ENCODE peak calls at places on chromosomes 6 and 20, in seven cellular contexts. N is astrocyte of the cerebellum, F is Caco-2, M is testis, E is heart left ventricle, G is GM23338, Q is PC-9. S is an unnamed sample.
A peak's percentile ranks its signal among the peaks of the same experiment; 100 is the strongest.

GRCh38 chr20:31560900-31561598 is 44.0 kb upstream of the ID1 start:
- DNase-seq in M (no peak), Q (peak; percentile 85), G (no peak), E (no peak), N (peak; percentile 93), F (no peak), S (peak; percentile 97)

GRCh38 chr20:44701889-44702288 is 13.3 kb upstream of the CCN5 start:
- DNase-seq in N (no peak), M (no peak), F (no peak), Q (no peak), E (no peak), G (peak; percentile 47), S (no peak)

GRCh38 chr20:49811825-49812462 is 684 bp upstream of the SLC9A8 start:
- DNase-seq in N (peak; percentile 3), F (peak; percentile 31), G (no peak), M (no peak), Q (no peak), E (no peak), S (peak; percentile 51)

GRCh38 chr20:44745560-44746366 is at the start of gene KCNK15:
- DNase-seq in G (peak; percentile 73), M (peak; percentile 69), N (no peak), Q (no peak), F (peak; percentile 74), E (peak; percentile 45), S (no peak)

GRCh38 chr20:13868331-13868730 is 83.5 kb downstream of the NDUFAF5 start:
- DNase-seq in N (no peak), F (no peak), M (no peak), G (no peak), E (no peak), Q (no peak), S (peak; percentile 19)

GRCh38 chr20:41063442-41063841 is 34.8 kb downstream of the TOP1 start:
- DNase-seq in Q (no peak), F (no peak), N (no peak), G (no peak), E (no peak), M (no peak), S (no peak)

GRCh38 chr6:106910999-106911949 is 63.3 kb downstream of the CD24 start:
- DNase-seq in G (no peak), E (no peak), N (no peak), F (no peak), Q (no peak), M (no peak), S (no peak)

GRCh38 chr6:105170066-105170465 is 9.7 kb downstream of the POPDC3 start:
- DNase-seq in F (no peak), M (no peak), N (no peak), E (no peak), Q (no peak), G (no peak), S (no peak)

GRCh38 chr20:45934046-45934586 is 367 bp upstream of the PCIF1 start:
- DNase-seq in F (no peak), Q (peak; percentile 33), E (peak; percentile 74), M (peak; percentile 73), G (peak; percentile 77), N (no peak), S (peak; percentile 48)

GRCh38 chr20:47263502-47264084 is 92.9 kb downstream of the ZMYND8 start:
- DNase-seq in M (no peak), F (no peak), G (no peak), E (no peak), N (no peak), Q (no peak), S (peak; percentile 54)

GRCh38 chr6:16420715-16421461 is 182.5 kb downstream of the GMPR start:
- DNase-seq in Q (no peak), G (peak; percentile 10), N (peak; percentile 60), E (no peak), M (no peak), F (no peak), S (peak; percentile 60)

GRCh38 chr6:105949939-105950582 is 136.1 kb upstream of the PRDM1 start:
- DNase-seq in M (no peak), Q (no peak), G (peak; percentile 72), E (no peak), F (no peak), N (no peak), S (no peak)

GRCh38 chr20:53664121-53664520 is 70.5 kb upstream of the ZNF217 start:
- DNase-seq in G (no peak), M (no peak), E (no peak), F (no peak), Q (no peak), N (no peak), S (no peak)

GRCh38 chr6:44675449-44675848 is 287.9 kb downstream of the CDC5L start:
- DNase-seq in F (no peak), E (no peak), Q (no peak), G (no peak), M (no peak), N (no peak), S (no peak)

GRCh38 chr6:39225946-39226437 is 3.3 kb downstream of the KCNK5 start:
- DNase-seq in G (no peak), N (no peak), E (no peak), M (no peak), F (no peak), Q (no peak), S (no peak)

GRCh38 chr6:39228111-39228971 is 934 bp downstream of the KCNK5 start:
- DNase-seq in N (no peak), Q (no peak), E (no peak), F (no peak), M (no peak), G (no peak), S (no peak)

GRCh38 chr6:39227476-39227875 is 1.8 kb downstream of the KCNK5 start:
- DNase-seq in Q (no peak), F (no peak), G (no peak), N (no peak), M (no peak), E (no peak), S (no peak)

GRCh38 chr6:39225543-39225942 is 3.7 kb downstream of the KCNK5 start:
- DNase-seq in M (no peak), Q (no peak), G (no peak), N (no peak), E (no peak), F (no peak), S (no peak)

GRCh38 chr6:39226606-39227300 is 2.5 kb downstream of the KCNK5 start:
- DNase-seq in E (no peak), F (no peak), N (no peak), G (no peak), M (no peak), Q (no peak), S (no peak)
- H3K4me3 ChIP-seq in E (no peak overlapping the region), F (no peak overlapping the region), N (no peak overlapping the region), G (peak overlapping the region; percentile 93), M (no peak overlapping the region), Q (peak overlapping the region; percentile 96), S (no peak overlapping the region)

GRCh38 chr6:111692327-111693164 is 86.9 kb upstream of the TRAF3IP2 start:
- DNase-seq in G (no peak), Q (no peak), M (no peak), E (peak; percentile 62), N (no peak), F (no peak), S (no peak)

GRCh38 chr6:111689946-111690345 is 84.3 kb upstream of the TRAF3IP2 start:
- DNase-seq in G (no peak), M (no peak), F (no peak), N (no peak), Q (no peak), E (no peak), S (no peak)

GRCh38 chr6:111689419-111689818 is 83.7 kb upstream of the TRAF3IP2 start:
- DNase-seq in G (no peak), Q (no peak), F (no peak), M (no peak), N (no peak), E (no peak), S (no peak)

GRCh38 chr6:111687652-111688051 is 82.0 kb upstream of the TRAF3IP2 start:
- DNase-seq in E (no peak), M (no peak), G (no peak), Q (no peak), N (no peak), F (no peak), S (no peak)

DNA sequence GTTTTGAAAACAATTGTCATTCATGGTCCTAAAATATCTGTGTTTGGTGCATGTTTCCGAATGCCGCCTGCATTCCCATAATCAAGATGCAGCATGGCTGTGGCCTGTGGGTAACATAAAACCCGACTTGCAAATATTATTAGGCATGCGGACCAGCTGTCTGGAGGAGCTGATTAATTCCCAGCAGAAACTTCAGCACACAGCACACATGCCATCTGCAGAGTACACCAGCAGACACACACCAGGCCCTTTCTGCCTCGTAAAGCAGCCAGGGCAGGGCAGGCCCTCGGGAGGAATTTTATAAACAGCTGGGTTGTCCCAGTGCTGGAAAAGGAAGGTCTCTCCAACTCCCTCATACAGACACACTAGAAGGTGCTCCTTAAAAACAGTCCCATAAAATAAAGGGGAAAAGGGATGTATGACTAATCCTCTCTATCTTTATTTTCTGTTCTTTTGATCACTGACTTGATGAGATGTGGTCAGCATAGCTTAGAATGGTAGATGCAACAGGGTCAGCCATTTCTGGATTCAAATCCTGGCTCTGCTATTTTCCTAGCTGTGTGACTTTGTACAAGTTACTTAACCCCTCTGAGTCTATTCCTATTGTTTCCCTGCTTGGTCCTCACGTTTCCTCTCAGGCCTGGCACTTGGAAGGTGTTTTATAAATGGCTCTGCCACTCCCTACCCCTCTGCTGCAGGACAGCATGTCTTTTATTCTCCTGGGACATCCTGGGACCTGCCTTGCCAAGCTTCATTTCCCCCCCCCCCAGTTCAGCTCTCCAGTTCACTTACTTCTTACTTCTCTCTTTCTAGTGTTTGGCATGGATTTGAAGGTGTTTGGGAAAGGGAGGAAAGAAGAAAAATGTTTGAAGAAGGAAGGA is 85.9 kb upstream of the TRAF3IP2 start:
- DNase-seq in E (no peak), N (no peak), M (no peak), Q (no peak), F (no peak), G (no peak), S (peak; percentile 63)
- TF ChIP-seq CTCF in E (no peak), N (no peak), M (no peak), Q (no peak), F (no peak), G (no peak), S (no peak)

GRCh38 chr6:142933701-142934100 is 11.3 kb downstream of the HIVEP2 start:
- DNase-seq in Q (no peak), E (no peak), G (no peak), F (no peak), N (no peak), M (no peak), S (no peak)
- H3K4me3 ChIP-seq in Q (no peak overlapping the region), E (no peak overlapping the region), G (no peak overlapping the region), F (no peak overlapping the region), N (no peak overlapping the region), M (no peak overlapping the region), S (no peak overlapping the region)

GRCh38 chr20:1860446-1860845 is 34.8 kb upstream of the SIRPA start:
- DNase-seq in G (no peak), F (no peak), N (no peak), E (no peak), M (no peak), Q (no peak), S (peak; percentile 81)

GRCh38 chr20:1862665-1863059 is 32.5 kb upstream of the SIRPA start:
- DNase-seq in M (no peak), E (no peak), F (no peak), G (no peak), N (no peak), Q (no peak), S (no peak)

GRCh38 chr20:1861347-1861987 is 33.7 kb upstream of the SIRPA start:
- DNase-seq in M (no peak), G (no peak), N (no peak), Q (no peak), F (no peak), E (no peak), S (no peak)

GRCh38 chr20:1861996-1862664 is 33.1 kb upstream of the SIRPA start:
- DNase-seq in G (peak; percentile 19), Q (no peak), E (no peak), M (no peak), N (no peak), F (no peak), S (no peak)

GRCh38 chr20:1863296-1863695 is 31.9 kb upstream of the SIRPA start:
- DNase-seq in E (no peak), N (no peak), M (no peak), F (no peak), Q (no peak), G (no peak), S (no peak)
- TF ChIP-seq CTCF in E (no peak), N (no peak), M (no peak), F (no peak), Q (no peak), G (no peak), S (no peak)

S was measured in fibroblast of the aortic adventitia.